ENCODE peak calls at places on chromosomes 16 and 17, in four cellular contexts. W, Z, Y and G are unnamed samples.

GRCh38 chr17:20206591-20206990 is 197.4 kb downstream of the SPECC1 start:
- DNase-seq in W (no peak), Z (no peak), Y (no peak), G (no peak)

GRCh38 chr16:87461466-87461975 is 31.3 kb downstream of the ZCCHC14 start:
- DNase-seq in W (no peak), Z (peak), Y (no peak), G (peak)

GRCh38 chr16:75555213-75555706 is 792 bp downstream of the TMEM231 start:
- DNase-seq in W (peak), Z (peak), Y (no peak), G (no peak)

GRCh38 chr16:74896389-74897370 is 88.2 kb downstream of the WDR59 start:
- DNase-seq in W (no peak), Z (peak), Y (no peak), G (no peak)

GRCh38 chr16:67428146-67428731 is 2.7 kb upstream of the HSD11B2 start:
- DNase-seq in W (peak), Z (peak), Y (no peak), G (peak)

GRCh38 chr16:73019456-73020362 is 28.2 kb downstream of the ZFHX3 start:
- DNase-seq in W (no peak), Z (peak), Y (no peak), G (no peak)

GRCh38 chr16:23432176-23433128 is 20.5 kb downstream of the COG7 start:
- DNase-seq in W (peak), Z (no peak), Y (no peak), G (peak)

GRCh38 chr17:60439501-60439900 is 17.2 kb downstream of the CHCT1 start:
- DNase-seq in W (no peak), Z (no peak), Y (no peak), G (no peak)

GRCh38 chr17:1181769-1182137 is 2.0 kb upstream of the ABR start:
- DNase-seq in W (no peak), Z (no peak), Y (no peak), G (no peak)

GRCh38 chr17:2058521-2059124 is 3.7 kb downstream of the HIC1 start:
- DNase-seq in W (no peak), Z (no peak), Y (no peak), G (no peak)

GRCh38 chr16:46973457-46974324 is at the start of gene DNAJA2:
- DNase-seq in W (peak), Z (peak), Y (peak), G (peak)

GRCh38 chr17:49434821-49435581 is 20.3 kb upstream of the PHB1 start:
- DNase-seq in W (peak), Z (peak), Y (no peak), G (peak)

GRCh38 chr16:67406111-67406593 is 10.1 kb downstream of the ZDHHC1 start:
- DNase-seq in W (no peak), Z (no peak), Y (no peak), G (no peak)

GRCh38 chr17:79713391-79713790 is 17.4 kb upstream of the ENPP7 start:
- DNase-seq in W (no peak), Z (no peak), Y (no peak), G (no peak)

GRCh38 chr17:75077072-75077489 is 10.7 kb upstream of the SLC16A5 start:
- DNase-seq in W (no peak), Z (no peak), Y (no peak), G (no peak)

GRCh38 chr16:47073223-47074155 is 70.3 kb downstream of the NETO2 start:
- DNase-seq in W (no peak), Z (no peak), Y (peak), G (no peak)

GRCh38 chr17:29251969-29252866 is 5.6 kb downstream of the CRYBA1 start:
- DNase-seq in W (peak), Z (no peak), Y (no peak), G (no peak)

GRCh38 chr17:49545811-49546545 is 29.7 kb upstream of the NXPH3 start:
- DNase-seq in W (peak), Z (no peak), Y (no peak), G (no peak)

GRCh38 chr17:6523330-6523729 is 33.0 kb downstream of the PITPNM3 start:
- DNase-seq in W (no peak), Z (peak), Y (no peak), G (peak)

GRCh38 chr17:15236281-15237105 is 28.6 kb downstream of the PMP22 start:
- DNase-seq in W (no peak), Z (no peak), Y (no peak), G (no peak)
- TF ChIP-seq JUND in W (no peak), Z (no peak), Y (no peak), G (no peak)

GRCh38 chr17:72952220-72952619 is 140.3 kb downstream of the SLC39A11 start:
- DNase-seq in W (no peak), Z (no peak), Y (no peak), G (no peak)
- TF ChIP-seq JUND in W (no peak), Z (no peak), Y (no peak), G (no peak)

GRCh38 chr17:16348586-16348985 is 4.7 kb downstream of the CENPV start:
- DNase-seq in W (no peak), Z (no peak), Y (no peak), G (no peak)

GRCh38 chr17:16346721-16347271 is 6.5 kb downstream of the CENPV start:
- DNase-seq in W (no peak), Z (no peak), Y (no peak), G (no peak)

GRCh38 chr17:16352303-16352837 is 899 bp downstream of the CENPV start:
- DNase-seq in W (peak), Z (no peak), Y (no peak), G (peak)

GRCh38 chr17:16351831-16352230 is 1.4 kb downstream of the CENPV start:
- DNase-seq in W (no peak), Z (no peak), Y (no peak), G (no peak)

GRCh38 chr17:16349461-16349860 is 3.8 kb downstream of the CENPV start:
- DNase-seq in W (no peak), Z (no peak), Y (no peak), G (no peak)
- TF ChIP-seq JUND in W (no peak), Z (no peak), Y (no peak), G (no peak)

DNA sequence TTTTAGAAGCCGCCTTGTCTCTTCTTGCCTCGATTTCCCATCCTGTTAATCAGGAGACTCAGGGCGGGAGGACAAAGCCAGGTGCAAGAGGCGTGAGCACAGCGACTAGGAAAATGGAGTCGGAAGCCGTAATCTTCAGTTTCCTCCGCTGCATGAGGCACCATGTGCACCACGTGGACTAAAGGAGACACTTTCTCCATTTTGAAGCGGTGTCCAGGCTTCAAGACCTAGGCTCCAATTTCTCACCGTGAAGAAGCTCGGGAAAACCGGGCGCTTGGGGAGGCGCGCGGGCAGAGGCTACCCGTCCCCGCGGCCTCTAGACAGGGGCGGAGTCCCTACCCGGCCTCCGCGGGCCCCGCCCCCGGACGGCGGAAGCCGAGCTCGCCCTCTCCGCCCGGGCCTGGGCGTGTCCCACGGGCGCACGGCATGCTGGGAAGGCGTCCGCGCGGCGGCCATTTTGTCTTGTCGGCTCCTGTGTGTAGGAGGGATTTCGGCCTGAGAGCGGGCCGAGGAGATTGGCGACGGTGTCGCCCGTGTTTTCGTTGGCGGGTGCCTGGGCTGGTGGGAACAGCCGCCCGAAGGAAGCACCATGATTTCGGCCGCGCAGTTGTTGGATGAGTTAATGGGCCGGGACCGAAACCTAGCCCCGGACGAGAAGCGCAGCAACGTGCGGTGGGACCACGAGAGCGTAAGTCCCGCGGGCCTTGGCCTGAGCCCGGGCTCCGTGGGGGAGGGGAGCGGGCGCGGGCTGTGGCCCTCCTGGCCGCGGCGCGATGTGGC is at the start of gene LUC7L3:
- DNase-seq in W (peak), Z (peak), Y (peak), G (peak)
- TF ChIP-seq JUND in W (no peak), Z (no peak), Y (no peak), G (no peak)

DNA sequence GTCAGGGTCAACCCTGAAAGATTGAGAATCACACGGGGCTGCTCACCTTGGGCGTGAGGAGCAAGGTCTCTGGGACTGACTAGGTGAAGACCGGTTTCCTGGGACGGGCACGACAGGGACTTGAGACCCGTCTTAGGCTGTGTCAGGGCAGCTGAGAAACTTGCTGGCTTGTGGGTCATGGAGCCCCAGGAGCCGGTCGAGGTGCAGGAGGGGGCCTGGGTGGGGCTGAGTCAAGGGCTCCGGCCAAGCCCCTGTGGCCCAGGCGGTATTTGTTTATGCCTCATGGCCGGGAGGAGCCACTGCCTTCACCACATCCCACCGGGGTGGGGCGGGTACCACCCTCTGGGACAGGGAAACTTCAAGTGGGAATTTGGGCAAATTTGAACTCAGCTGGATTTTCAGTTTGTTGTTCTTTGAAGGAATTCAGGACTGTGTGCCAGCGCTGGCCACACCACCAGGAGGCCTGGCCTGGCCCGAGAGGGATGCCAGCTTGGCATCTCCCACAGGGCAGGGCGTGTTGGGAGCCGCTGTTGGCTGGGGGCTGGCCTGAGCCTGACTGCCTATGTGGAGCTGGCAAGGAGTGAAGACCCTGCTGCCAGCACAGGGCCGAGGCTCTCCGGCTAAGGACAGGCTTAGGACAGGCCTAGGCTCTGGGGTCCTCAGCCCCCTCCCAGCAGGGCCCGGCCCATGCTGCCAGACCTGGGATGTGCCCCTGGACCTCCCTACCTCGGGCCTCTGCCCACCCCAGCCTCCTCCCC is 116.1 kb downstream of the METRNL start:
- DNase-seq in W (no peak), Z (no peak), Y (no peak), G (peak)
- TF ChIP-seq JUND in W (no peak), Z (no peak), Y (no peak), G (no peak)

GRCh38 chr17:15892679-15893332 is 52.1 kb upstream of the ADORA2B start:
- DNase-seq in W (no peak), Z (no peak), Y (no peak), G (no peak)
- TF ChIP-seq JUND in W (no peak), Z (no peak), Y (no peak), G (no peak)

GRCh38 chr16:85206472-85207356 is 94.4 kb upstream of the CIBAR2 start:
- DNase-seq in W (peak), Z (no peak), Y (no peak), G (no peak)
- TF ChIP-seq JUND in W (no peak), Z (no peak), Y (no peak), G (no peak)